ENCODE peak calls at places on chromosomes 4 and X, in four cellular contexts. D is iPS DF 19.7; G is activated effector memory CD4-positive, alpha-beta T cell treated with Interleukin-2 at 50 U/mL for 16 hours; U is GM04504. Y is an unnamed sample.

GRCh38 chr4:82415922-82416365 is 14.3 kb downstream of the HNRNPDL start:
- DNase-seq in U (no peak), D (no peak), G (no peak), Y (no peak)

GRCh38 chrX:35380808-35381700 is 417.1 kb upstream of the MAGEB16 start:
- DNase-seq in U (peak; percentile 3), D (no peak), G (no peak), Y (peak; percentile 15)

GRCh38 chr4:84939111-84939510 is 27.4 kb downstream of the WDFY3 start:
- DNase-seq in D (no peak), U (no peak), G (no peak), Y (no peak)

GRCh38 chr4:109266891-109267290 is 35.6 kb downstream of the COL25A1 start:
- DNase-seq in G (no peak), D (no peak), U (no peak), Y (no peak)

GRCh38 chr4:40550900-40551546 is 78.6 kb downstream of the RBM47 start:
- DNase-seq in D (no peak), G (no peak), U (no peak), Y (peak; percentile 13)

GRCh38 chrX:13742397-13743176 is 8.0 kb downstream of the OFD1 start:
- DNase-seq in D (no peak), G (no peak), U (no peak), Y (no peak)

GRCh38 chrX:124098089-124098488 is 136.6 kb downstream of the STAG2 start:
- DNase-seq in D (no peak), G (no peak), U (peak; percentile 2), Y (peak; percentile 9)

GRCh38 chr4:72340803-72341431 is 228.1 kb downstream of the ADAMTS3 start:
- DNase-seq in U (no peak), G (no peak), D (no peak), Y (no peak)

GRCh38 chrX:40922307-40922706 is 162.9 kb upstream of the USP9X start:
- DNase-seq in D (peak; percentile 77), U (no peak), G (no peak), Y (peak; percentile 41)

GRCh38 chrX:85914431-85914830 is 132.9 kb downstream of the CHM start:
- DNase-seq in G (no peak), D (no peak), U (no peak), Y (no peak)

GRCh38 chrX:135086197-135086854 is 34.0 kb downstream of the ETDB start:
- DNase-seq in D (no peak), U (peak; percentile 15), G (peak; percentile 5), Y (peak; percentile 65)

GRCh38 chr4:135731681-135732080 is 1530.1 kb upstream of the PABPC4L start:
- DNase-seq in D (no peak), G (no peak), U (no peak), Y (no peak)

GRCh38 chrX:39967348-39967747 is 130.4 kb downstream of the BCOR start:
- DNase-seq in D (no peak), U (no peak), G (no peak), Y (no peak)

GRCh38 chrX:118181030-118181429 is 64.4 kb upstream of the KLHL13 start:
- DNase-seq in U (no peak), D (no peak), G (no peak), Y (no peak)

GRCh38 chr4:32858971-32859370 is 2138.8 kb downstream of the PCDH7 start:
- DNase-seq in D (no peak), G (no peak), U (peak; percentile 66), Y (no peak)

GRCh38 chr4:74942918-74943253 is 10.0 kb downstream of the PARM1 start:
- DNase-seq in D (no peak), U (no peak), G (no peak), Y (no peak)

GRCh38 chr4:38275331-38275821 is 315.2 kb downstream of the PTTG2 start:
- DNase-seq in G (no peak), U (no peak), D (no peak), Y (no peak)

GRCh38 chr4:4845027-4845426 is 14.4 kb upstream of the MSX1 start:
- DNase-seq in D (no peak), G (no peak), U (no peak), Y (no peak)

GRCh38 chr4:109811707-109812106 is 3.9 kb upstream of the GAR1 start:
- DNase-seq in D (no peak), G (no peak), U (no peak), Y (no peak)

GRCh38 chrX:150536455-150537116 is 31.8 kb upstream of the MTM1 start:
- DNase-seq in G (no peak), U (no peak), D (no peak), Y (no peak)

GRCh38 chrX:12949927-12950656 is 24.8 kb upstream of the TMSB4X start:
- DNase-seq in G (peak; percentile 70), U (peak; percentile 78), D (no peak), Y (peak; percentile 78)

GRCh38 chr4:82320351-82320750 is 53.4 kb downstream of the HNRNPD start:
- DNase-seq in U (no peak), D (no peak), G (no peak), Y (no peak)

GRCh38 chr4:121633642-121634041 is 63.1 kb downstream of the ANXA5 start:
- DNase-seq in G (no peak), D (no peak), U (no peak), Y (no peak)

GRCh38 chrX:143095311-143095710 is 69.6 kb downstream of the SPANXN4 start:
- DNase-seq in G (no peak), U (no peak), D (no peak), Y (peak; percentile 91)